ENCODE peak calls at places on chromosomes 13 and 19, in six cellular contexts. U, O, H, Y, L and X are unnamed samples.

GRCh38 chr19:16161848-16162247 is 11.5 kb downstream of the CIB3 start:
- DNase-seq in O (no peak), L (no peak), Y (no peak), H (no peak), U (no peak), X (peak; percentile 41)

GRCh38 chr19:1855040-1855827 is 7.0 kb upstream of the REXO1 start:
- DNase-seq in U (peak; percentile 85), Y (peak; percentile 54), H (peak; percentile 85), O (peak; percentile 78), L (peak; percentile 95), X (no peak)

GRCh38 chr19:55012294-55012693 is 25.8 kb downstream of the GP6 start:
- DNase-seq in Y (no peak), H (no peak), U (no peak), L (no peak), O (no peak), X (no peak)

GRCh38 chr13:50998326-50998725 is 88.7 kb downstream of the RNASEH2B start:
- DNase-seq in O (no peak), H (no peak), U (no peak), Y (no peak), L (no peak), X (no peak)

GRCh38 chr13:93029536-93029935 is 197.1 kb upstream of the GPC6 start:
- DNase-seq in L (no peak), U (no peak), Y (no peak), O (no peak), H (no peak), X (no peak)

GRCh38 chr13:28867564-28867963 is 47.4 kb downstream of the MTUS2 start:
- DNase-seq in L (no peak), H (no peak), U (no peak), Y (no peak), O (no peak), X (no peak)

GRCh38 chr13:75812751-75813181 is 176.6 kb downstream of the LMO7 start:
- DNase-seq in Y (no peak), L (no peak), O (no peak), U (no peak), H (no peak), X (no peak)

GRCh38 chr13:73849292-73849691 is 284.9 kb downstream of the KLF12 start:
- DNase-seq in H (peak; percentile 20), O (no peak), L (no peak), U (peak; percentile 35), Y (no peak), X (no peak)

GRCh38 chr13:75305057-75305456 is 176.9 kb downstream of the TBC1D4 start:
- DNase-seq in L (no peak), U (no peak), O (no peak), H (no peak), Y (no peak), X (no peak)

GRCh38 chr19:10000171-10000826 is 10.0 kb downstream of the COL5A3 start:
- DNase-seq in H (peak; percentile 60), O (peak; percentile 45), Y (peak; percentile 11), L (peak; percentile 50), U (peak; percentile 81), X (no peak)

GRCh38 chr13:90696656-90697055 is 650.8 kb upstream of the MIR17HG start:
- DNase-seq in O (no peak), U (no peak), Y (no peak), L (no peak), H (no peak), X (no peak)

GRCh38 chr19:12930002-12930645 is 3.4 kb downstream of the FARSA start:
- DNase-seq in Y (no peak), U (no peak), H (no peak), O (no peak), L (no peak), X (no peak)

GRCh38 chr13:102233566-102234208 is 168.2 kb downstream of the FGF14 start:
- DNase-seq in L (no peak), Y (no peak), O (no peak), H (no peak), U (no peak), X (no peak)

GRCh38 chr13:110593430-110594130 is 21.8 kb upstream of the NAXD start:
- DNase-seq in U (no peak), L (no peak), H (peak; percentile 26), Y (no peak), O (peak; percentile 17), X (no peak)

GRCh38 chr13:79989251-79989661 is 351.7 kb downstream of the SPRY2 start:
- DNase-seq in O (no peak), L (no peak), Y (no peak), H (no peak), U (no peak), X (no peak)

GRCh38 chr13:111904701-111905608 is 162.0 kb upstream of the SOX1 start:
- DNase-seq in O (no peak), L (peak; percentile 10), Y (no peak), H (no peak), U (no peak), X (no peak)

GRCh38 chr19:17703823-17704463 is 15.3 kb upstream of the MAP1S start:
- DNase-seq in O (peak; percentile 59), H (peak; percentile 62), L (peak; percentile 58), Y (peak; percentile 44), U (peak; percentile 67), X (no peak)

GRCh38 chr19:29404951-29405727 is 120.7 kb upstream of the VSTM2B start:
- DNase-seq in U (no peak), L (no peak), Y (no peak), H (no peak), O (no peak), X (no peak)

GRCh38 chr19:15269806-15270205 is 37.6 kb upstream of the EPHX3 start:
- DNase-seq in O (no peak), H (no peak), Y (no peak), L (no peak), U (no peak), X (no peak)

GRCh38 chr13:46146898-46147297 is 35.1 kb downstream of the LCP1 start:
- DNase-seq in O (no peak), U (peak; percentile 28), Y (no peak), L (no peak), H (no peak), X (no peak)

GRCh38 chr19:10289167-10289835 is 451 bp upstream of the ICAM5 start:
- DNase-seq in L (peak; percentile 57), H (peak; percentile 64), U (no peak), O (peak; percentile 67), Y (no peak), X (no peak)

GRCh38 chr13:92390217-92390616 is 836.4 kb upstream of the GPC6 start:
- DNase-seq in L (no peak), O (no peak), U (no peak), Y (no peak), H (no peak), X (no peak)

GRCh38 chr19:4431808-4432674 is 25.6 kb downstream of the UBXN6 start:
- DNase-seq in H (no peak), L (peak; percentile 33), Y (no peak), U (no peak), O (no peak), X (no peak)

GRCh38 chr13:54029226-54029625 is 1000.6 kb downstream of the OLFM4 start:
- DNase-seq in H (no peak), L (no peak), O (no peak), Y (no peak), U (no peak), X (no peak)

GRCh38 chr13:22047785-22048104 is 376.9 kb downstream of the FGF9 start:
- DNase-seq in O (no peak), Y (no peak), H (no peak), L (no peak), U (no peak), X (no peak)

GRCh38 chr19:961866-962620 is 22.1 kb upstream of the WDR18 start:
- DNase-seq in H (no peak), O (no peak), Y (no peak), U (no peak), L (no peak), X (no peak)

GRCh38 chr13:59744747-59745394 is 418.9 kb downstream of the DIAPH3 start:
- DNase-seq in Y (no peak), U (no peak), H (no peak), L (no peak), O (no peak), X (no peak)

GRCh38 chr13:113623491-113624234 is 34.3 kb downstream of the ATP4B start:
- DNase-seq in O (no peak), Y (no peak), H (no peak), U (no peak), L (no peak), X (no peak)

GRCh38 chr13:107845911-107846310 is 369.4 kb downstream of the LIG4 start:
- DNase-seq in L (no peak), U (no peak), Y (no peak), O (no peak), H (no peak), X (no peak)

GRCh38 chr19:3333662-3334061 is 32.7 kb upstream of the NFIC start:
- DNase-seq in H (no peak), Y (no peak), U (no peak), L (no peak), O (no peak), X (no peak)

GRCh38 chr13:59247166-59247565 is 916.6 kb downstream of the DIAPH3 start:
- DNase-seq in O (no peak), U (no peak), Y (no peak), H (no peak), L (no peak), X (no peak)

GRCh38 chr13:87859261-87859660 is 188.1 kb downstream of the SLITRK5 start:
- DNase-seq in L (no peak), Y (no peak), U (no peak), O (no peak), H (no peak), X (no peak)